ENCODE peak calls at places on chromosomes 1 and 21, in eight cellular contexts. D, V, N, U, T, J, S and F are unnamed samples.

GRCh38 chr1:159229896-159230295 is 25.2 kb downstream of the ACKR1 start:
- DNase-seq in U (no peak), N (no peak), J (no peak), D (no peak), S (no peak), V (no peak), T (no peak), F (no peak)

GRCh38 chr1:5660141-5660935 is 331.9 kb downstream of the NPHP4 start:
- DNase-seq in J (no peak), S (no peak), U (no peak), D (no peak), N (no peak), V (no peak), T (no peak), F (peak; percentile 68)

GRCh38 chr1:89721351-89721750 is 88.4 kb downstream of the LRRC8C start:
- DNase-seq in V (peak; percentile 51), S (no peak), U (no peak), N (no peak), D (no peak), T (no peak), J (no peak), F (no peak)

GRCh38 chr1:32431736-32432400 is 33.0 kb upstream of the ZBTB8B start:
- DNase-seq in V (no peak), J (no peak), U (no peak), N (no peak), S (no peak), D (no peak), T (no peak), F (no peak)

GRCh38 chr21:31780944-31781343 is 49.0 kb upstream of the SCAF4 start:
- DNase-seq in V (no peak), S (no peak), U (no peak), J (no peak), N (no peak), D (no peak), T (no peak), F (no peak)

GRCh38 chr21:35072960-35073359 is 23.9 kb upstream of the RUNX1 start:
- DNase-seq in S (no peak), J (no peak), D (peak; percentile 53), V (no peak), T (no peak), U (no peak), N (no peak), F (peak; percentile 72)

GRCh38 chr21:36203603-36203889 is 46.9 kb downstream of the DOP1B start:
- DNase-seq in D (peak; percentile 64), J (peak; percentile 57), N (no peak), V (peak; percentile 89), S (no peak), U (no peak), T (peak; percentile 43), F (no peak)

GRCh38 chr1:216028630-216029029 is 394.6 kb downstream of the USH2A start:
- DNase-seq in V (no peak), S (no peak), D (no peak), T (no peak), J (no peak), N (no peak), U (no peak), F (no peak)

GRCh38 chr1:203444077-203444683 is 31.4 kb upstream of the PRELP start:
- DNase-seq in N (no peak), D (no peak), V (no peak), T (no peak), J (no peak), S (no peak), U (no peak), F (no peak)

GRCh38 chr1:234694661-234695060 is 84.7 kb upstream of the IRF2BP2 start:
- DNase-seq in U (no peak), T (no peak), N (no peak), V (no peak), D (no peak), J (no peak), S (no peak), F (no peak)

GRCh38 chr1:151635479-151636072 is 23.7 kb downstream of the SNX27 start:
- DNase-seq in V (no peak), S (no peak), D (no peak), U (no peak), N (no peak), J (no peak), T (no peak), F (no peak)

GRCh38 chr1:36350659-36351171 is 27.3 kb upstream of the EVA1B start:
- DNase-seq in T (no peak), V (peak; percentile 73), S (peak; percentile 66), U (peak; percentile 85), N (no peak), J (peak; percentile 91), D (no peak), F (peak; percentile 71)

GRCh38 chr1:101506541-101507164 is 269.8 kb downstream of the S1PR1 start:
- DNase-seq in U (no peak), D (no peak), J (no peak), V (peak; percentile 51), N (peak; percentile 10), S (no peak), T (no peak), F (no peak)

GRCh38 chr1:11721301-11721700 is 14.6 kb upstream of the AGTRAP start:
- DNase-seq in N (no peak), J (peak; percentile 42), V (no peak), D (no peak), U (no peak), T (no peak), S (no peak), F (peak; percentile 7)

GRCh38 chr1:6101826-6102225 is 56.1 kb downstream of the KCNAB2 start:
- DNase-seq in S (peak; percentile 36), V (no peak), T (no peak), D (no peak), N (no peak), J (no peak), U (peak; percentile 66), F (peak; percentile 32)

GRCh38 chr1:9612871-9613624 is 24.3 kb downstream of the TMEM201 start:
- DNase-seq in N (no peak), J (no peak), V (no peak), T (no peak), S (no peak), U (peak; percentile 57), D (no peak), F (peak; percentile 59)

GRCh38 chr21:32844653-32845443 is 73.3 kb upstream of the PAXBP1 start:
- DNase-seq in D (no peak), U (no peak), T (no peak), S (no peak), J (no peak), N (no peak), V (peak; percentile 98), F (no peak)

GRCh38 chr1:186927884-186928283 is 99.1 kb downstream of the PLA2G4A start:
- DNase-seq in V (no peak), D (no peak), U (no peak), S (no peak), J (peak; percentile 41), N (no peak), T (no peak), F (no peak)

GRCh38 chr1:36542962-36543515 is 60.3 kb upstream of the CSF3R start:
- DNase-seq in T (no peak), J (no peak), U (no peak), V (no peak), S (no peak), D (no peak), N (no peak), F (no peak)

DNA sequence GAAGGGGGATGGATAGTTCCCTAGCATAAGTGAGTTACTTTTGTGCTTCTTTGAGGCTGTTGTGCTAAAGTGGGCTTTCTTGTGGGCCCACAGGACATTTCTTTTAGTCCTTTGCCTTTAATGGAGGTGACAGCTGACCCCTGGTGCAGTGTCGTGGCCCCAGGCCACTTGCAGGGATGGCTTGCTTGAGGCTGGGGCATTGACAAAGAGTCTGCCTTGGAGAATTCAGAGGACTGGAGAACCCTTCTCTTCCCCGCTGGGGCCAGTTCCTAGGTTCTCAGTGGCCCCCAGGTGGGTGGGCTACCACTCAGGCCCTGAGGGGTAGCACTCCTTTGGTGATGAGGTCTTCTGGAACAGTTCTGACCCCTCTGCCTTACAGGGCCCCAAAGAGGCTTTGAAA is 12.8 kb downstream of the ABCG1 start:
- DNase-seq in D (no peak), S (peak; percentile 19), V (no peak), T (no peak), U (peak; percentile 73), N (no peak), J (no peak), F (no peak)
- H3K4me3 ChIP-seq in D (no peak overlapping the region), S (no peak overlapping the region), V (no peak overlapping the region), T (no peak overlapping the region), U (no peak overlapping the region), N (peak overlapping the region; percentile 64), J (no peak overlapping the region), F (no peak overlapping the region)

DNA sequence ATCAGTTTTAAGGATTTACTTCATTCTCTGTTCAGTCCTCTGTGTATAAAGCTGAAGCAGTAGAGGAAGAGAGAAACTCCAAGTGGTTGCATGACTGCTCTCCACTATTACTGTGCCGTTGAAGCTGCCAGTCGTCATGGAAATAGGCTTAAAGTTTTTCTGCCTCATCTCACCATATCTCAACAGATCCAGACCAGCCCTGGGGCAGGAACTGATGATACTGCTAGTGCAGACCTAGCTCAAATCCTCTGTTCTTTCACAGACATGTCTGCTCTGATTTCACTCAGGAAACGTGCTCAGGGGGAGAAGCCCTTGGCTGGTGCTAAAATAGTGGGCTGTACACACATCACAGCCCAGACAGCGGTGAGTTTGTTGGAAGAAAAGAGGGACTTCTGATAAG is 22.3 kb upstream of the STRIP1 start:
- DNase-seq in J (no peak), V (no peak), T (no peak), N (no peak), U (no peak), S (no peak), D (no peak), F (no peak)
- H3K4me3 ChIP-seq in J (no peak overlapping the region), V (no peak overlapping the region), T (no peak overlapping the region), N (peak overlapping the region; percentile 60), U (no peak overlapping the region), S (no peak overlapping the region), D (no peak overlapping the region), F (no peak overlapping the region)

GRCh38 chr21:17455028-17455353 is 57.9 kb upstream of the CXADR start:
- DNase-seq in J (no peak), U (no peak), N (no peak), S (no peak), V (no peak), D (no peak), T (no peak), F (no peak)
- H3K4me3 ChIP-seq in J (peak overlapping the region; percentile 56), U (no peak overlapping the region), N (no peak overlapping the region), S (no peak overlapping the region), V (no peak overlapping the region), D (no peak overlapping the region), T (no peak overlapping the region), F (no peak overlapping the region)

GRCh38 chr1:8411803-8412182 is 93.9 kb downstream of the SLC45A1 start:
- DNase-seq in V (peak; percentile 73), N (no peak), S (no peak), J (no peak), U (no peak), T (no peak), D (no peak), F (no peak)

GRCh38 chr1:8409666-8410065 is 91.8 kb downstream of the SLC45A1 start:
- DNase-seq in U (no peak), N (no peak), J (no peak), D (no peak), V (no peak), T (no peak), S (no peak), F (no peak)

GRCh38 chr1:8410791-8411190 is 92.9 kb downstream of the SLC45A1 start:
- DNase-seq in V (no peak), T (no peak), D (no peak), N (no peak), S (no peak), U (no peak), J (no peak), F (no peak)

GRCh38 chr1:8409107-8409506 is 91.2 kb downstream of the SLC45A1 start:
- DNase-seq in D (no peak), S (no peak), N (no peak), V (peak; percentile 81), J (no peak), T (no peak), U (no peak), F (no peak)

GRCh38 chr1:8412183-8412831 is 94.4 kb downstream of the SLC45A1 start:
- DNase-seq in D (peak; percentile 58), J (no peak), U (no peak), N (no peak), V (peak; percentile 94), S (no peak), T (no peak), F (peak; percentile 56)
- H3K4me3 ChIP-seq in D (no peak overlapping the region), J (no peak overlapping the region), U (no peak overlapping the region), N (no peak overlapping the region), V (no peak overlapping the region), S (no peak overlapping the region), T (no peak overlapping the region), F (no peak overlapping the region)